ENCODE peak calls at places on chromosome 3, in nine cellular contexts. I is foreskin fibroblast, L is fibroblast of pulmonary artery, U is cardiac fibroblast, F is body of pancreas, V is fibroblast of lung, Z is keratinocyte, C is upper lobe of right lung, N is dorsolateral prefrontal cortex. B is an unnamed sample.

GRCh38 chr3:9884555-9885165 is 4.6 kb upstream of the CIDEC start:
- DNase-seq in V (peak), C (no peak), N (no peak), L (peak), U (peak), Z (peak), I (peak), F (no peak), B (no peak)

GRCh38 chr3:138945646-138946553 is 1.0 kb downstream of the FOXL2 start:
- DNase-seq in U (no peak), I (peak), L (peak), C (no peak), Z (no peak), F (peak), N (no peak), V (no peak), B (no peak)

GRCh38 chr3:16547555-16547954 is 34.1 kb upstream of the RFTN1 start:
- DNase-seq in Z (no peak), F (no peak), L (no peak), U (no peak), V (no peak), N (no peak), I (no peak), C (no peak), B (no peak)

GRCh38 chr3:10248984-10249748 is 907 bp downstream of the TATDN2 start:
- DNase-seq in V (peak), L (no peak), C (peak), N (no peak), I (peak), F (peak), Z (no peak), U (no peak), B (no peak)

GRCh38 chr3:142553741-142554140 is 24.8 kb downstream of the ATR start:
- DNase-seq in V (no peak), C (no peak), F (no peak), Z (no peak), U (no peak), N (no peak), L (no peak), I (no peak), B (no peak)

GRCh38 chr3:105836533-105836932 is 32.3 kb downstream of the CBLB start:
- DNase-seq in U (peak), Z (no peak), V (peak), F (no peak), I (peak), L (peak), N (no peak), C (no peak), B (no peak)

GRCh38 chr3:45631486-45631885 is 36.9 kb downstream of the LIMD1 start:
- DNase-seq in F (no peak), U (no peak), I (no peak), N (no peak), L (no peak), Z (no peak), V (no peak), C (no peak), B (no peak)

GRCh38 chr3:141812586-141812985 is 49.4 kb downstream of the GRK7 start:
- DNase-seq in U (no peak), I (no peak), F (no peak), L (no peak), Z (no peak), C (no peak), N (no peak), V (no peak), B (no peak)

GRCh38 chr3:191220908-191221307 is 21.9 kb downstream of the OSTN start:
- DNase-seq in L (no peak), U (no peak), V (no peak), C (no peak), I (no peak), F (no peak), N (no peak), Z (no peak), B (no peak)

GRCh38 chr3:123044981-123045763 is 17.6 kb upstream of the SEMA5B start:
- DNase-seq in U (no peak), F (no peak), N (no peak), Z (no peak), L (no peak), V (no peak), I (no peak), C (no peak), B (no peak)
- TF ChIP-seq CTCF in U (no peak), F (no peak), N (no peak), Z (no peak), L (no peak), V (no peak), I (no peak), C (no peak), B (no peak)

GRCh38 chr3:23895181-23895580 is 21.6 kb downstream of the NKIRAS1 start:
- DNase-seq in Z (no peak), L (no peak), U (no peak), I (no peak), C (no peak), N (no peak), F (no peak), V (no peak), B (no peak)

GRCh38 chr3:23904545-23904944 is 12.2 kb downstream of the NKIRAS1 start:
- DNase-seq in C (no peak), V (no peak), U (no peak), I (no peak), L (no peak), N (no peak), Z (no peak), F (no peak), B (no peak)

GRCh38 chr3:23900744-23901143 is 16.0 kb downstream of the NKIRAS1 start:
- DNase-seq in C (no peak), V (peak), I (peak), N (no peak), L (peak), U (peak), F (no peak), Z (no peak), B (no peak)
- TF ChIP-seq CTCF in C (no peak), V (peak), I (no peak), N (no peak), L (peak), U (no peak), F (no peak), Z (no peak), B (no peak)

DNA sequence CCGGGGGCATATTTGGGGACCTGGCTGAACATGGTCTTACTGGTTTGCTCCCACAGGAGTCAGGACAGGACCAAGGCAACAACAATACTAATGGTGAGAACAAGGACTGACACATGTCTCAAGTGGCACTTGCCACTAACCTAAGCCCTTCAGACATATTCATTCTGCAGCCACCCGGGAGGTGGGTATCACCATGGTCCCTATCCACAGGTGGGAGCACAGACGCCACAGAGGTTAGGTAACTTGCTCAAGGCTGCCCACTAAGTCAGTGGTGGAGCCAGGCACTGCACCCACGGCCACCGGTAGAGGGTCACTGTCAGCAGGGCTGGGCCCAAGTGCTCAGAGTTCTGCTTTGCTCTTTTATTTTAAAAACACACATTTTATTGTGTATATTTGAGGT is 29.8 kb upstream of the SLC41A3 start:
- DNase-seq in L (no peak), N (peak), I (no peak), U (no peak), V (no peak), F (no peak), C (no peak), Z (no peak), B (no peak)
- TF ChIP-seq CTCF in L (peak), N (no peak), I (peak), U (peak), V (peak), F (peak), C (peak), Z (peak), B (peak)

GRCh38 chr3:71419369-71419768 is 164.2 kb downstream of the FOXP1 start:
- DNase-seq in C (no peak), V (no peak), Z (no peak), L (no peak), F (peak), I (no peak), U (no peak), N (no peak), B (no peak)

GRCh38 chr3:71421475-71421819 is 162.1 kb downstream of the FOXP1 start:
- DNase-seq in F (no peak), C (no peak), V (no peak), I (no peak), N (no peak), U (no peak), L (no peak), Z (no peak), B (no peak)

GRCh38 chr3:71421820-71422566 is 161.5 kb downstream of the FOXP1 start:
- DNase-seq in L (no peak), Z (no peak), C (no peak), V (no peak), N (no peak), U (no peak), I (no peak), F (no peak), B (no peak)

GRCh38 chr3:71425491-71426071 is 157.9 kb downstream of the FOXP1 start:
- DNase-seq in C (no peak), L (no peak), V (peak), I (peak), F (no peak), Z (no peak), U (no peak), N (no peak), B (no peak)

DNA sequence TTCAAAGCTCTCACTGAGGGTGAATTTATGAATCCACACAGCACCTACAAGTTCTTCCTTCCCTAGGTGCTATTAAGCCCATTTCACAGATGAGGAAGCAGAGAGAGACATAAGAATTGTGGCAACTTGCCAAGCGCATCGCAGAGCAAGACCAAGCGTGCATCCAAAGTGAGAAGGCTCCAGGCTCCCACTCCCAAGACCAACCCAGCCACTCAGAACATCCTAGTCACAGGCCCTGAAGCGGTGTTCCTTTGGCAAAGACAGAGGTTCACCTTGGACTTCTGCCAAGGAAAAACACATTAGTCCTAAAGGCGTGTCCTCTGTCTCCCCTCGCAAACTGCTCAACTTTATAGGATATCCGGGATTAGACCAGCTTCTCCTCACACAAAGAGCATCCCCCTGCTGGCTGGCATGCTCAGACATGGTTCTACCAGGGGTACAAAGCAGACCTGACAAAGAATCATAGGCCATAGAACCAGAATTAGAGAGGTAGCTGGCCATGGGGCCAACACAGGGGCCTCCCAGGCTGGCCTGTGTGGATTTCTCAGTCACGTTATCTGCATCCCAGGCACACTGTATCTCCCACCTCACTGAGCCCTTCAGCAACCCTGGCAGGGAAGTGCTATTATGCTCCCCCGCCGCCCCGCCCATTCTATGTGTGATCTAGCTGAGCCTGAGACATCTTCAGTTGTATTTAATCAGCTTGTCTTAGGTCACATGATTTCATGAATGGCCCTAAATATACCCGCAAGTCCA is 160.2 kb downstream of the FOXP1 start:
- DNase-seq in V (peak), L (peak), C (no peak), I (no peak), N (no peak), F (peak), U (peak), Z (peak), B (no peak)
- TF ChIP-seq CTCF in V (peak), L (peak), C (peak), I (no peak), N (no peak), F (no peak), U (no peak), Z (peak), B (no peak)

GRCh38 chr3:158091526-158091925 is 14.7 kb downstream of the SHOX2 start:
- DNase-seq in Z (no peak), F (no peak), L (peak), N (no peak), U (peak), I (peak), V (peak), C (no peak), B (no peak)
- TF ChIP-seq CTCF in Z (peak), F (peak), L (peak), N (no peak), U (peak), I (peak), V (peak), C (peak), B (no peak)

DNA sequence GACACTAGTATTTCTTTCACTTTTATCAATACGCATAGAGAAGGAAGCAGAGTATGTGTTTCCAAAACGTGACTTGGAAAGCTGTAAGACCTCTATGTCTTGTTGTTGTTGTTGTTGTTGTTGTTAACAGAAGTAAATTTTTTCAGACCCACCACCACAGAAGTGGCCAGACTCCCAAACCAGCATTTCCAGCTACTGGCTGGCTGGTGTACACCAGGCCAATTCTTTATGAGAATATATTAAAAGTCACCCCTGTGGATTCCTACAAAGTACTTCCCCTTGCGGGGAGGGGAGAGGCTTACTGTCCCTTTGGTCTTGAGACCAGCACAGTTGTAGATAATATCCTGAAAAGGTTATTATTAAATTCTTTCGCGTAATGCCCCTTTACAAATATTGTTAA is 1.6 kb upstream of the FOXP1 start:
- DNase-seq in L (no peak), Z (no peak), I (no peak), V (no peak), U (no peak), C (no peak), N (no peak), F (peak), B (no peak)
- TF ChIP-seq CTCF in L (no peak), Z (no peak), I (no peak), V (no peak), U (no peak), C (no peak), N (peak), F (peak), B (no peak)

GRCh38 chr3:42902257-42902656 is 3.7 kb upstream of the ZNF662 start:
- DNase-seq in L (no peak), Z (no peak), I (no peak), V (no peak), U (no peak), F (no peak), C (no peak), N (no peak), B (no peak)

GRCh38 chr3:42900226-42900625 is 5.7 kb upstream of the ZNF662 start:
- DNase-seq in I (no peak), L (no peak), V (no peak), C (no peak), U (no peak), Z (no peak), N (no peak), F (no peak), B (no peak)

GRCh38 chr3:42895332-42895868 is 10.5 kb upstream of the ZNF662 start:
- DNase-seq in Z (no peak), I (no peak), V (no peak), F (no peak), U (no peak), N (no peak), C (no peak), L (no peak), B (no peak)

GRCh38 chr3:42900731-42901420 is 5.1 kb upstream of the ZNF662 start:
- DNase-seq in L (no peak), N (no peak), V (no peak), I (no peak), Z (peak), U (no peak), F (no peak), C (no peak), B (no peak)

DNA sequence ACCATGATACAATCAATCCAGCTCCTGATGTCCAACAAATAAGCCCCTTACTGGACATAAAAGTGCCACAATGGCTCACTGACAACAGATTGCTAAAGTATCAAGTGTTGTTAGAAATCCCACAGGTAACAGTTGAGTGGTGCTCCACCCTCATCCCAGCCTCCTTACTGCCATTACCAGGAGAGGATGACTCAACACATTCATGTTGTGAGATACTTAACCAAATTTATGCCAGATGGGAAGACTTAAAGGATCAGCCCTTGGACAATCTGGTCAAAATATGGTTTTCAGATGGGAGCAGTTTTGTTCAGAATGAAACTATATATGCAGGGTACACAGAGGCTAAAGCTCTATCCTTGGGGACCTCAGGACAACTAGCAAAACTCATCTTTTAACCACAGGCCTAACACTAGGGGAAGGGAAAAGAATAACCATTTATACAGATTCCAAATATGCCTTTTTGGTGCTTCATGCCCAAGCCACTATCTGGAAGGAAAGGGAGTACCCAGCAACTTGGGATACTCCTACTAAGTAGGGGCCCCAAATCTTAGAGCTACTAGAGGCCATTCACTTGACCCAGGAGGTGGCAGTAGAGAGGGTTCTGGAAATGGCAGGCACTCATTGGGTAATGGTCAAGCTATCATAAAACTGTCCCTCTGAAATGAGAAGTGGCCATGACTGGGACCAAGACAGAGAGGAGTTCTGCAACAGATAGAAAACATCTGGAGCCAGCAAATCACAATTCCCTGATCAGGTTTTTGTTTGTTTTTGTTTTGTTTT is 6.9 kb upstream of the ZNF662 start:
- DNase-seq in C (no peak), L (no peak), V (no peak), I (no peak), Z (no peak), F (no peak), U (no peak), N (no peak), B (no peak)
- TF ChIP-seq CTCF in C (no peak), L (no peak), V (peak), I (no peak), Z (peak), F (no peak), U (no peak), N (no peak), B (no peak)

DNA sequence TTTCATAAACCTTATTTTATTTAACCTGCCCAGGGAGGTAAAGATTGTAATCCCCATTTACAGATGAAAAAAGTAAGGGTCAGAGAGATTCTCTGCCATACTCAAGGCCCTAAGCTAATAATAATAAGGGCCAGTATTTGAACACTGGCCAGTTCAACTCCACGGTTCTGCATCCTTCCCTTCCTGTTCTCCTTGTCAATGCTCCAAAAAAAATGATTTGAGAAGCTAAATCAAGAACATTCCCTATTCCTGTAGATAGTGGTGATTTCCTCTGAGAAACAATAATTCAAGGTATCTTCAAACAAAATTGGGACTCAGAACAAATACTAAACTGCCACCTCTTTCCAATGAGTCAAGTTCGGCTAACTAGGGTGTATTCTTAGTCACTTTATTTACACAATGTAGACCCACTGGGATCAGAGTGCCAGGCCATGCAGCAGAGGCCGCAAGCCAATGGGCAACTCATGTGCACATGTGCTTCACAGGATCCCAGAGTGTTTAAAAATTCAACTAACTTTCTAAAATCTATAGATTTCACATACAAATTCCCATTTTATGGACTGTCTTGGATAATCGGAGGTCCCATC is 459.6 kb upstream of the WNT5A start:
- DNase-seq in U (no peak), C (no peak), F (no peak), I (no peak), N (no peak), V (no peak), L (no peak), Z (no peak), B (no peak)
- TF ChIP-seq CTCF in U (no peak), C (no peak), F (no peak), I (no peak), N (no peak), V (no peak), L (no peak), Z (no peak), B (no peak)

B was measured in AG09319.